ENCODE peak calls at places on chromosome 1, in ten cellular contexts. J, K, O, F, N, L, X, D, G and T are unnamed samples.

GRCh38 chr1:63359561-63359960 is 7.9 kb upstream of the ALG6 start:
- DNase-seq in D (no peak), O (no peak), J (no peak), F (no peak), N (no peak), G (no peak), X (no peak), K (no peak), L (no peak), T (no peak)

GRCh38 chr1:81804320-81804719 is 3.6 kb downstream of the ADGRL2 start:
- DNase-seq in L (no peak), J (no peak), N (no peak), D (no peak), K (no peak), O (no peak), G (no peak), X (no peak), F (no peak), T (no peak)

GRCh38 chr1:246333855-246334254 is 173.2 kb downstream of the SMYD3 start:
- DNase-seq in K (no peak), F (no peak), N (no peak), O (no peak), L (no peak), X (no peak), J (no peak), G (no peak), D (no peak), T (no peak)

GRCh38 chr1:154730251-154730650 is 122.3 kb upstream of the ADAR start:
- DNase-seq in G (no peak), F (no peak), J (no peak), X (no peak), O (no peak), L (no peak), D (peak; percentile 52), K (no peak), N (peak; percentile 34), T (no peak)

GRCh38 chr1:84712288-84712874 is 22.1 kb upstream of the SSX2IP start:
- DNase-seq in D (no peak), J (no peak), G (no peak), L (no peak), K (no peak), F (no peak), O (no peak), X (no peak), N (peak; percentile 15), T (no peak)

GRCh38 chr1:12595839-12596821 is 21.9 kb downstream of the DHRS3 start:
- DNase-seq in N (peak; percentile 70), J (peak; percentile 82), D (peak; percentile 95), X (peak; percentile 88), G (peak; percentile 96), L (no peak), F (peak; percentile 94), K (peak; percentile 90), O (peak; percentile 94), T (no peak)

GRCh38 chr1:161313554-161314200 is 504 bp upstream of the SDHC start:
- DNase-seq in O (no peak), N (no peak), G (no peak), X (no peak), K (no peak), L (no peak), F (no peak), D (no peak), J (peak; percentile 9), T (no peak)

GRCh38 chr1:54904476-54905048 is 17.6 kb upstream of the DHCR24 start:
- DNase-seq in X (no peak), K (no peak), O (no peak), G (no peak), F (no peak), J (peak; percentile 24), D (peak; percentile 8), L (no peak), N (no peak), T (no peak)

GRCh38 chr1:186063091-186063657 is 311.9 kb downstream of the TPR start:
- DNase-seq in L (no peak), O (no peak), K (no peak), D (no peak), J (no peak), X (no peak), F (no peak), N (no peak), G (no peak), T (no peak)

GRCh38 chr1:65606426-65606825 is 186.0 kb downstream of the LEPR start:
- DNase-seq in K (no peak), G (no peak), F (no peak), L (no peak), X (no peak), J (no peak), O (no peak), N (no peak), D (no peak), T (no peak)

GRCh38 chr1:210332233-210332632 is 3.5 kb downstream of the HHAT start:
- DNase-seq in F (no peak), X (no peak), D (no peak), O (no peak), K (no peak), G (no peak), N (no peak), J (no peak), L (no peak), T (no peak)

GRCh38 chr1:92877792-92878191 is 46.0 kb downstream of the RPL5 start:
- DNase-seq in X (no peak), L (no peak), G (no peak), J (no peak), K (no peak), D (no peak), F (no peak), N (no peak), O (no peak), T (no peak)

DNA sequence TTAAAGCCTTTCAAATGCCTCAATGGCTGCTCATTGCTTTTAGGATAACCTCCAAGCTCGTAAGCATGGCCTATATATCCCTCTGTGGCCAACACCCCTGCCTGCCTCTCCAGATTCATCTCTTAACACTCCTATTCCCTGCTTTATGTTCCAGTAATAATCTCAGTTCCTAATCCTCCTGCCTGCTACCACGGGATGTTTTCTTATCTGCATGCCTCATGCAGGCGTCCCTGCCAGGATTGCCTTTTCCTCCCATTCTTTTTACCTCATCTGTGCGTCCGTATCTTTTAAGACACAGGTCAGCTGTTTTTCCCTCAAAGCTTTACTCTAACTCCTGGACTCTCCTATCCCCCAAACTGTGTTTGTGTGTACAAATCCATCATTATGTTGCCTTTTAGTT is 36.1 kb downstream of the ZBTB40 start:
- DNase-seq in D (no peak), J (no peak), X (no peak), N (no peak), K (no peak), F (no peak), L (no peak), G (no peak), O (no peak), T (no peak)
- H3K4me3 ChIP-seq in D (no peak overlapping the region), J (no peak overlapping the region), X (no peak overlapping the region), N (no peak overlapping the region), K (no peak overlapping the region), F (no peak overlapping the region), L (no peak overlapping the region), G (no peak overlapping the region), O (no peak overlapping the region), T (no peak overlapping the region)

GRCh38 chr1:178726545-178726944 is 1.5 kb downstream of the RALGPS2 start:
- DNase-seq in N (peak; percentile 31), L (no peak), F (no peak), D (no peak), X (no peak), J (no peak), K (no peak), G (no peak), O (no peak), T (no peak)
- H3K4me3 ChIP-seq in N (peak overlapping the region; percentile 99), L (peak overlapping the region; percentile 75), F (peak overlapping the region; percentile 79), D (peak overlapping the region; percentile 84), X (peak overlapping the region; percentile 76), J (no peak overlapping the region), K (peak overlapping the region; percentile 70), G (peak overlapping the region; percentile 72), O (peak overlapping the region; percentile 91), T (peak overlapping the region; percentile 71)

DNA sequence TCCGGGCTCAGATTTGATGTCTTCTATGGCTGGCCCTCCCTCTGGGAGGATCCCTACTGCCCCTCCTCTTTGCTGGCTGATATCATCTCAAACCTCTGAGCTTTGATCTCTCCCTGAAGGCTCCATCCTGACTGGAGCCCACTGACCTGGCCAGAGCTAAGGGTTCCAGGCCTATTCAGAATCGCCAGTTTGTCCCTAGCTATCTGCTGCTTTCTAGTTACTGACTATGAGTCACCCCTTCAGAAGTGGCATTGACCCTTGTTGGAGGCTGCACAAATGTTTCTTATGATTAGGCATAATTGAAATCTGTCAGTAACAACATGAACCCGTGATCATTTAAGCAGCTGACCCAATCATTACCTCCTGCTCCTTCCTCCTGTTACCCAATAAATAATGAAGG is 87.1 kb downstream of the ABCA4 start:
- DNase-seq in F (no peak), O (no peak), K (no peak), X (no peak), J (no peak), N (no peak), D (no peak), L (no peak), G (no peak), T (no peak)
- H3K4me3 ChIP-seq in F (no peak overlapping the region), O (no peak overlapping the region), K (no peak overlapping the region), X (no peak overlapping the region), J (no peak overlapping the region), N (no peak overlapping the region), D (no peak overlapping the region), L (no peak overlapping the region), G (no peak overlapping the region), T (no peak overlapping the region)

DNA sequence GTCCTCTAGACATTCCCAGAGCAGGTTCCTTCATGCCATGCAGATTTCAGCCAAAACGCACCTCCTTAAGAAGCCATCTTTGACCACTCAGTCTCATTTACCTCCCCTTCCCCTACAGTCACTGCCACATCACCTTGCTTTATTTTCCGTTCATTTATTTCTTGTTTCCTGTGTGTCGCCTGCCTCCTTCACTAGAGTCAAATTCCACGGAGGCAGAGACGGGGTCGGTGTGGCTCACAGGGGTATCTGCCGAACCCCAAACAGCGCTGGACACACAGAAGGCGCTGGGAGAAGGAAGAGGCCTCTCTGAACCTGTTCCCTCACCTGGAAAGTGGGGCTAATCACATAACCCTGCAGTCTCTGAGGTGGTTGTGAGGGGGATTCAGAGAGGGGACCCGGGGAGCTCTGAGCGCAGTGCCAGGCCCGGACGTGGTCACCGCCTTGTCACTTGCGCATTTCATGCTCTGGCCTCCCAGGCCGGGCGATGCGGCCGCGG is 23.6 kb upstream of the DMBX1 start:
- DNase-seq in G (no peak), N (no peak), O (no peak), J (no peak), X (no peak), D (no peak), F (no peak), K (no peak), L (no peak), T (no peak)
- H3K4me3 ChIP-seq in G (peak overlapping the region; percentile 52), N (peak overlapping the region; percentile 48), O (peak overlapping the region; percentile 61), J (peak overlapping the region; percentile 10), X (no peak overlapping the region), D (no peak overlapping the region), F (peak overlapping the region; percentile 58), K (no peak overlapping the region), L (no peak overlapping the region), T (peak overlapping the region; percentile 52)